ENCODE peak calls at places on chromosomes 4 and X, in eight cellular contexts. M is cardiac muscle cell, A is pancreas, K is suprapubic skin, V is mucosa of descending colon, W is IMR-90, I is OCI-LY7, H is MM.1S. J is an unnamed sample. For H3K36me3, the result is how much of the 10 kb centered on the place peaks cover.

GRCh38 chr4:476501-476900 is 22.5 kb downstream of the ZNF721 start:
- DNase-seq in M (peak), A (no peak), K (no peak), V (no peak), W (peak), I (no peak), H (no peak), J (no peak)

GRCh38 chr4:19038231-19038630 is 1016.7 kb upstream of the LCORL start:
- DNase-seq in M (no peak), A (no peak), K (no peak), V (no peak), W (no peak), I (no peak), H (no peak), J (no peak)

GRCh38 chr4:20253799-20254409 is 2.2 kb downstream of the SLIT2 start:
- DNase-seq in M (peak), A (peak), K (peak), V (peak), W (peak), I (no peak), H (no peak), J (peak)

GRCh38 chrX:110477593-110478228 is 119.1 kb downstream of the RTL9 start:
- DNase-seq in M (no peak), A (no peak), K (no peak), V (no peak), W (no peak), I (no peak), H (no peak), J (no peak)

GRCh38 chr4:15995826-15996225 is 32.9 kb upstream of the FGFBP2 start:
- DNase-seq in M (no peak), A (no peak), K (no peak), V (no peak), W (no peak), I (no peak), H (no peak), J (no peak)

GRCh38 chr4:61380865-61381264 is 180.7 kb downstream of the ADGRL3 start:
- DNase-seq in M (no peak), A (no peak), K (no peak), V (no peak), W (no peak), I (no peak), H (no peak), J (no peak)

GRCh38 chrX:150831863-150832262 is 66.6 kb downstream of the CD99L2 start:
- DNase-seq in M (no peak), A (no peak), K (no peak), V (no peak), W (no peak), I (no peak), H (no peak), J (no peak)

GRCh38 chrX:9257718-9258117 is 207.1 kb upstream of the TBL1X start:
- DNase-seq in M (no peak), A (no peak), K (no peak), V (no peak), W (no peak), I (no peak), H (no peak), J (no peak)

GRCh38 chrX:48957477-48957826 is at the start of gene OTUD5:
- DNase-seq in M (no peak), A (peak), K (no peak), V (no peak), W (no peak), I (peak), H (no peak), J (peak)

GRCh38 chrX:151983186-151983585 is 8.7 kb upstream of the GABRE start:
- DNase-seq in M (no peak), A (no peak), K (no peak), V (no peak), W (no peak), I (no peak), H (no peak), J (no peak)

GRCh38 chrX:153708415-153708814 is 15.8 kb downstream of the BCAP31 start:
- DNase-seq in M (peak), A (peak), K (peak), V (peak), W (peak), I (peak), H (no peak), J (peak)

GRCh38 chr4:176436500-176436973 is 116.8 kb downstream of the SPCS3 start:
- DNase-seq in M (peak), A (no peak), K (no peak), V (no peak), W (peak), I (peak), H (peak), J (no peak)

DNA sequence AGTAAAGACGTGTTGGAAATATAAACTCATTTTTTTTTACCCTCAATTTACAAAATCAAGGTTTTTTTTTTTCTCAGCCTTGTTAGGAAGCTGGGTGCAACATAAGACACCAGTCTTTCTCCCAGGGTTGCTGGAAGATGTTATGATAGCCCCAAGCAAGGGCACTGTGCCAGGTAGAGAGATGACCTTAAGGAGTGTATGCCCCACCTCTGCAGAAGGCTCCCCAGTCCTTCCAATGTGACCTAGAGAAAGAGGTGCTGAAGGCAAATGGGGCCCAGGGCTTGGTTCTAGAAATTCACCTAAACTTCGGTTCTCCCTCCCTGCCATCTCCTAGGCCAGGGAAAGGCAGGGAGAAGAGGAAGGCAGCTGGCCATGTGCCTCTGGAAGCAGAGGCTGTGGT is 48.1 kb downstream of the SEL1L3 start:
- DNase-seq in M (no peak), A (no peak), K (no peak), V (no peak), W (no peak), I (no peak), H (no peak), J (no peak)
- H3K36me3 ChIP-seq in M (under half), A (under half), K (under half), V (under half), W (under half), I (half or more), H (under half), J (under half)

GRCh38 chr4:140152015-140152703 is 1.8 kb downstream of the MAML3 start:
- DNase-seq in M (no peak), A (peak), K (peak), V (peak), W (no peak), I (peak), H (peak), J (peak)
- TF ChIP-seq CTCF in M (peak), A (no peak), K (peak), V (peak), W (peak), I (peak), H (peak), J (peak)

GRCh38 chr4:118756429-118756828 is 71.2 kb downstream of the METTL14 start:
- DNase-seq in M (no peak), A (no peak), K (no peak), V (no peak), W (no peak), I (no peak), H (no peak), J (no peak)
- H3K36me3 ChIP-seq in M (under half), A (under half), K (under half), V (under half), W (under half), I (half or more), H (under half), J (under half)

GRCh38 chrX:134375691-134376090 is 84.3 kb upstream of the HPRT1 start:
- DNase-seq in M (no peak), A (no peak), K (no peak), V (no peak), W (no peak), I (no peak), H (no peak), J (no peak)

GRCh38 chrX:134374910-134375309 is 85.1 kb upstream of the HPRT1 start:
- DNase-seq in M (peak), A (no peak), K (no peak), V (no peak), W (no peak), I (no peak), H (no peak), J (no peak)

GRCh38 chrX:134373736-134374135 is 86.2 kb upstream of the HPRT1 start:
- DNase-seq in M (no peak), A (no peak), K (no peak), V (no peak), W (no peak), I (no peak), H (no peak), J (no peak)

GRCh38 chrX:134374294-134374693 is 85.7 kb upstream of the HPRT1 start:
- DNase-seq in M (peak), A (no peak), K (no peak), V (no peak), W (no peak), I (peak), H (peak), J (no peak)

DNA sequence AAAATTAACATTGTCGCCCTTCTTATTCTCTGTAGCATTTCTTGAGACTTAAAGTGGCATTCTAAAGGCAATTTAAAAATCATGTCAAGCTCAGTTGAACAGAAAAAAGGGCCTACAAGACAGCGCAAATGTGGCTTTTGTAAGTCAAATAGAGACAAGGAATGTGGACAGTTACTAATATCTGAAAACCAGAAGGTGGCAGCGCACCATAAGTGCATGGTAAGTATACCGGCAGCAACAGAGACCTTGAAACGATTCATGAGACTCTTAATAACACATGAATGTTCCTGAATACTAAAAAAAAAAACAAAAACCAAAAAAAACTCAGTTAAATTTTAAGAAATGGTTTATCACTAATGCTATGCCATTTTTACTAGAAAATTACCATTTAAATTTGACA is 82.4 kb upstream of the HPRT1 start:
- DNase-seq in M (peak), A (no peak), K (no peak), V (no peak), W (peak), I (peak), H (peak), J (no peak)
- TF ChIP-seq CTCF in M (peak), A (no peak), K (no peak), V (no peak), W (peak), I (peak), H (peak), J (no peak)

J was measured in upper lobe of right lung.